ENCODE peak calls at places on chromosome 13, in seven cellular contexts. H is psoas muscle; C is non-pigmented ciliary epithelial cell; I is hippocampal formation; A is NCI-H1092; R is cardiac fibroblast; X is activated T-helper 1 cell treated with anti-CD3 and anti-CD28 coated beads, Interleukin-12 subunit alpha, Interleukin-12 subunit beta, Interleukin-2, Interleukin-4 antibody, amounts not matched to agents 30 ng/mL and 10 ng/mL and 1 ng/mL, durations not matched to agents 14 hours and 24 hours and 36 hours. U is an unnamed sample.
A peak's percentile ranks its signal among the peaks of the same experiment; 100 is the strongest.

GRCh38 chr13:51579676-51580075 is 4.6 kb upstream of the WDFY2 start:
- DNase-seq in H (no peak), C (no peak), I (no peak), A (no peak), R (no peak), X (no peak), U (no peak)

GRCh38 chr13:97978661-97979450 is 25.4 kb downstream of the IPO5 start:
- DNase-seq in H (no peak), C (no peak), I (no peak), A (no peak), R (peak; percentile 15), X (no peak), U (no peak)

GRCh38 chr13:23570931-23571330 is 719 bp downstream of the TNFRSF19 start:
- DNase-seq in H (no peak), C (no peak), I (no peak), A (no peak), R (no peak), X (no peak), U (no peak)

GRCh38 chr13:77732287-77732686 is 34.8 kb downstream of the SLAIN1 start:
- DNase-seq in H (no peak), C (no peak), I (no peak), A (no peak), R (no peak), X (no peak), U (no peak)

GRCh38 chr13:21849323-21849722 is 178.4 kb downstream of the FGF9 start:
- DNase-seq in H (no peak), C (no peak), I (no peak), A (peak; percentile 10), R (peak; percentile 6), X (no peak), U (no peak)

GRCh38 chr13:61275251-61275650 is 140.4 kb downstream of the PCDH20 start:
- DNase-seq in H (no peak), C (no peak), I (no peak), A (no peak), R (no peak), X (no peak), U (no peak)

GRCh38 chr13:40079721-40080120 is 424.3 kb downstream of the COG6 start:
- DNase-seq in H (no peak), C (no peak), I (no peak), A (no peak), R (no peak), X (no peak), U (no peak)

GRCh38 chr13:90027409-90027808 is 1320.1 kb upstream of the MIR17HG start:
- DNase-seq in H (no peak), C (no peak), I (no peak), A (no peak), R (no peak), X (no peak), U (no peak)

GRCh38 chr13:44770951-44771350 is 194.8 kb upstream of the TSC22D1 start:
- DNase-seq in H (no peak), C (no peak), I (no peak), A (no peak), R (no peak), X (no peak), U (no peak)

GRCh38 chr13:33577037-33577436 is 240.9 kb upstream of the RFC3 start:
- DNase-seq in H (no peak), C (no peak), I (no peak), A (no peak), R (peak; percentile 41), X (no peak), U (no peak)

GRCh38 chr13:111968611-111969010 is 98.3 kb upstream of the SOX1 start:
- DNase-seq in H (no peak), C (no peak), I (no peak), A (no peak), R (no peak), X (no peak), U (no peak)

GRCh38 chr13:77036294-77036693 is 9.3 kb upstream of the FBXL3 start:
- DNase-seq in H (no peak), C (no peak), I (no peak), A (no peak), R (no peak), X (no peak), U (no peak)

GRCh38 chr13:80921556-80921955 is 580.6 kb upstream of the SPRY2 start:
- DNase-seq in H (no peak), C (no peak), I (no peak), A (no peak), R (peak; percentile 54), X (no peak), U (no peak)

GRCh38 chr13:60590775-60591174 is 193.8 kb downstream of the TDRD3 start:
- DNase-seq in H (no peak), C (no peak), I (no peak), A (no peak), R (no peak), X (no peak), U (no peak)

GRCh38 chr13:44393391-44393790 is 19.8 kb downstream of the SERP2 start:
- DNase-seq in H (no peak), C (peak; percentile 66), I (no peak), A (no peak), R (no peak), X (no peak), U (no peak)